ENCODE peak calls at places on chromosome 19, in seven cellular contexts. E is Panc1; B is activated T-helper 1 cell treated with Interleukin-2 at 50 U/mL for 16 hours; I is stimulated activated CD4-positive, alpha-beta T cell treated with anti-CD3 and anti-CD28 coated beads, Interleukin-2, amount 100 ng/mL, for 48 hours; K is foreskin fibroblast; A is cardiac fibroblast; R is NCI-H1092. W is an unnamed sample.

GRCh38 chr19:34418300-34418699 is 9.9 kb upstream of the UBA2 start:
- DNase-seq in A (no peak), R (no peak), E (no peak), I (no peak), B (no peak), K (no peak), W (no peak)

GRCh38 chr19:51490676-51491075 is 10.9 kb downstream of the SIGLEC12 start:
- DNase-seq in B (no peak), R (no peak), K (no peak), E (no peak), A (no peak), I (no peak), W (no peak)

GRCh38 chr19:5891938-5892771 is 11.4 kb downstream of the NDUFA11 start:
- DNase-seq in A (peak), B (no peak), K (peak), E (no peak), R (no peak), I (no peak), W (peak)

GRCh38 chr19:32677657-32678056 is 2.0 kb downstream of the RGS9BP start:
- DNase-seq in A (no peak), I (no peak), E (no peak), B (no peak), K (no peak), R (no peak), W (no peak)

GRCh38 chr19:1551068-1552040 is 16.8 kb downstream of the MEX3D start:
- DNase-seq in K (no peak), E (no peak), R (no peak), A (no peak), I (no peak), B (no peak), W (no peak)

GRCh38 chr19:48290923-48291700 is 21.2 kb downstream of the ZNF114 start:
- DNase-seq in R (peak), A (peak), E (peak), K (peak), I (peak), B (peak), W (peak)

GRCh38 chr19:40960062-40960685 is 30.9 kb upstream of the CYP2B6 start:
- DNase-seq in B (no peak), A (no peak), E (no peak), R (no peak), I (no peak), K (no peak), W (no peak)

GRCh38 chr19:18777725-18778389 is 13.2 kb downstream of the COMP start:
- DNase-seq in R (no peak), B (no peak), I (no peak), K (no peak), E (no peak), A (no peak), W (no peak)

GRCh38 chr19:2543463-2544442 is 67.8 kb downstream of the GADD45B start:
- DNase-seq in E (no peak), B (peak), I (peak), K (peak), A (peak), R (peak), W (peak)

GRCh38 chr19:1853295-1854031 is 5.2 kb upstream of the REXO1 start:
- DNase-seq in R (no peak), B (peak), E (no peak), A (peak), K (peak), I (peak), W (peak)

GRCh38 chr19:14979498-14980255 is at the start of gene SLC1A6:
- DNase-seq in E (no peak), I (no peak), B (no peak), R (no peak), A (no peak), K (no peak), W (no peak)

GRCh38 chr19:4754248-4754647 is 30.6 kb upstream of the DPP9 start:
- DNase-seq in I (no peak), B (no peak), A (no peak), E (no peak), K (peak), R (no peak), W (no peak)

GRCh38 chr19:47068876-47069406 is 20.5 kb upstream of the TMEM160 start:
- DNase-seq in R (no peak), I (no peak), K (no peak), B (no peak), E (no peak), A (no peak), W (no peak)

GRCh38 chr19:46489445-46490272 is 6.0 kb downstream of the PNMA8B start:
- DNase-seq in A (peak), R (no peak), B (no peak), I (no peak), E (no peak), K (peak), W (no peak)

GRCh38 chr19:49363265-49364082 is at the start of gene DKKL1:
- DNase-seq in R (no peak), I (peak), A (peak), E (peak), B (peak), K (peak), W (peak)

GRCh38 chr19:39327990-39328705 is 7.5 kb upstream of the LRFN1 start:
- DNase-seq in R (peak), E (peak), I (peak), K (peak), B (peak), A (peak), W (peak)

GRCh38 chr19:12092065-12092867 is 27.7 kb downstream of the ZNF844 start:
- DNase-seq in A (peak), B (no peak), I (peak), R (no peak), K (peak), E (peak), W (peak)

GRCh38 chr19:13053761-13054604 is 48.7 kb downstream of the LYL1 start:
- DNase-seq in I (no peak), R (no peak), K (peak), A (peak), B (no peak), E (peak), W (peak)

W was measured in mucosa of descending colon.